ENCODE peak calls at places on chromosomes 3 and 15, in eight cellular contexts. One of them, this sample, is unnamed.

GRCh38 chr15:68348601-68349000 is 71.1 kb downstream of the FEM1B start:
- DNase-seq in heart left ventricle: no peak
- DNase-seq in mammary epithelial cell: no peak
- DNase-seq in left ventricle myocardium inferior: no peak
- DNase-seq in spleen: no peak
- DNase-seq in adrenal gland: no peak
- DNase-seq in SJSA1: no peak
- DNase-seq in WERI-Rb-1: no peak
- DNase-seq in this sample: no peak

GRCh38 chr3:43071313-43071893 is 34.5 kb downstream of the POMGNT2 start:
- DNase-seq in spleen: no peak
- DNase-seq in SJSA1: no peak
- DNase-seq in WERI-Rb-1: peak; percentile 26
- DNase-seq in heart left ventricle: no peak
- DNase-seq in left ventricle myocardium inferior: no peak
- DNase-seq in mammary epithelial cell: no peak
- DNase-seq in adrenal gland: no peak
- DNase-seq in this sample: no peak

GRCh38 chr15:81152799-81153198 is 18.7 kb downstream of the CFAP161 start:
- DNase-seq in mammary epithelial cell: peak; percentile 26
- DNase-seq in spleen: no peak
- DNase-seq in WERI-Rb-1: no peak
- DNase-seq in heart left ventricle: no peak
- DNase-seq in adrenal gland: no peak
- DNase-seq in SJSA1: peak; percentile 2
- DNase-seq in left ventricle myocardium inferior: no peak
- DNase-seq in this sample: no peak

GRCh38 chr15:58517252-58517681 is 85.5 kb downstream of the LIPC start:
- DNase-seq in WERI-Rb-1: no peak
- DNase-seq in adrenal gland: peak; percentile 17
- DNase-seq in mammary epithelial cell: no peak
- DNase-seq in SJSA1: no peak
- DNase-seq in heart left ventricle: no peak
- DNase-seq in left ventricle myocardium inferior: no peak
- DNase-seq in spleen: no peak
- DNase-seq in this sample: peak; percentile 5

GRCh38 chr3:101842245-101842934 is 6.9 kb upstream of the NFKBIZ start:
- DNase-seq in heart left ventricle: no peak
- DNase-seq in SJSA1: peak; percentile 81
- DNase-seq in mammary epithelial cell: no peak
- DNase-seq in WERI-Rb-1: no peak
- DNase-seq in left ventricle myocardium inferior: no peak
- DNase-seq in spleen: no peak
- DNase-seq in adrenal gland: no peak
- DNase-seq in this sample: peak; percentile 33

GRCh38 chr3:73255609-73256029 is 194.2 kb downstream of the EBLN2 start:
- DNase-seq in spleen: no peak
- DNase-seq in left ventricle myocardium inferior: no peak
- DNase-seq in WERI-Rb-1: no peak
- DNase-seq in adrenal gland: peak; percentile 62
- DNase-seq in heart left ventricle: no peak
- DNase-seq in mammary epithelial cell: peak; percentile 94
- DNase-seq in SJSA1: peak; percentile 53
- DNase-seq in this sample: peak; percentile 79

GRCh38 chr3:177195242-177195940 is 1.9 kb downstream of the TBL1XR1 start:
- DNase-seq in WERI-Rb-1: no peak
- DNase-seq in heart left ventricle: peak; percentile 48
- DNase-seq in spleen: no peak
- DNase-seq in adrenal gland: no peak
- DNase-seq in mammary epithelial cell: peak; percentile 68
- DNase-seq in SJSA1: no peak
- DNase-seq in left ventricle myocardium inferior: no peak
- DNase-seq in this sample: peak; percentile 72

GRCh38 chr3:127074900-127075360 is 92.0 kb downstream of the PLXNA1 start:
- DNase-seq in heart left ventricle: no peak
- DNase-seq in SJSA1: no peak
- DNase-seq in adrenal gland: no peak
- DNase-seq in WERI-Rb-1: peak; percentile 54
- DNase-seq in left ventricle myocardium inferior: no peak
- DNase-seq in spleen: peak; percentile 64
- DNase-seq in mammary epithelial cell: peak; percentile 94
- DNase-seq in this sample: no peak

GRCh38 chr3:50375200-50375931 is 16.0 kb upstream of the TMEM115 start:
- DNase-seq in WERI-Rb-1: peak; percentile 39
- DNase-seq in adrenal gland: no peak
- DNase-seq in left ventricle myocardium inferior: no peak
- DNase-seq in mammary epithelial cell: no peak
- DNase-seq in SJSA1: no peak
- DNase-seq in heart left ventricle: no peak
- DNase-seq in spleen: no peak
- DNase-seq in this sample: no peak

GRCh38 chr3:48215876-48216275 is 7.4 kb upstream of the CAMP start:
- DNase-seq in mammary epithelial cell: no peak
- DNase-seq in SJSA1: no peak
- DNase-seq in spleen: no peak
- DNase-seq in WERI-Rb-1: no peak
- DNase-seq in adrenal gland: peak; percentile 72
- DNase-seq in left ventricle myocardium inferior: peak; percentile 53
- DNase-seq in heart left ventricle: peak; percentile 33
- DNase-seq in this sample: no peak

GRCh38 chr3:104437131-104437750 is 929.5 kb upstream of the ALCAM start:
- DNase-seq in spleen: no peak
- DNase-seq in heart left ventricle: no peak
- DNase-seq in WERI-Rb-1: no peak
- DNase-seq in mammary epithelial cell: peak; percentile 75
- DNase-seq in SJSA1: no peak
- DNase-seq in adrenal gland: no peak
- DNase-seq in left ventricle myocardium inferior: no peak
- DNase-seq in this sample: peak; percentile 68

GRCh38 chr3:196432137-196432879 is at the start of gene UBXN7:
- DNase-seq in spleen: peak; percentile 99
- DNase-seq in heart left ventricle: peak; percentile 95
- DNase-seq in left ventricle myocardium inferior: peak; percentile 94
- DNase-seq in SJSA1: peak; percentile 92
- DNase-seq in WERI-Rb-1: peak; percentile 86
- DNase-seq in mammary epithelial cell: peak; percentile 94
- DNase-seq in adrenal gland: peak; percentile 97
- DNase-seq in this sample: peak; percentile 97

GRCh38 chr3:124221286-124221821 is 229.4 kb upstream of the ROPN1 start:
- DNase-seq in heart left ventricle: no peak
- DNase-seq in WERI-Rb-1: no peak
- DNase-seq in SJSA1: no peak
- DNase-seq in mammary epithelial cell: peak; percentile 10
- DNase-seq in left ventricle myocardium inferior: no peak
- DNase-seq in adrenal gland: no peak
- DNase-seq in spleen: no peak
- DNase-seq in this sample: no peak

GRCh38 chr3:71489315-71489761 is 94.2 kb downstream of the FOXP1 start:
- DNase-seq in SJSA1: no peak
- DNase-seq in mammary epithelial cell: no peak
- DNase-seq in left ventricle myocardium inferior: no peak
- DNase-seq in adrenal gland: no peak
- DNase-seq in WERI-Rb-1: no peak
- DNase-seq in heart left ventricle: no peak
- DNase-seq in spleen: no peak
- DNase-seq in this sample: no peak

GRCh38 chr15:83046558-83047127 is 20.4 kb downstream of the BTBD1 start:
- DNase-seq in spleen: no peak
- DNase-seq in left ventricle myocardium inferior: no peak
- DNase-seq in WERI-Rb-1: no peak
- DNase-seq in mammary epithelial cell: peak; percentile 56
- DNase-seq in SJSA1: no peak
- DNase-seq in heart left ventricle: no peak
- DNase-seq in adrenal gland: no peak
- DNase-seq in this sample: peak; percentile 75

GRCh38 chr3:194003128-194004057 is 132.6 kb upstream of the HES1 start:
- DNase-seq in heart left ventricle: peak; percentile 93
- DNase-seq in mammary epithelial cell: peak; percentile 94
- DNase-seq in WERI-Rb-1: peak; percentile 60
- DNase-seq in SJSA1: peak; percentile 88
- DNase-seq in adrenal gland: peak; percentile 95
- DNase-seq in spleen: peak; percentile 92
- DNase-seq in left ventricle myocardium inferior: peak; percentile 92
- DNase-seq in this sample: peak; percentile 86

GRCh38 chr15:85116494-85116893 is 134.8 kb downstream of the PDE8A start:
- DNase-seq in WERI-Rb-1: no peak
- DNase-seq in SJSA1: peak; percentile 14
- DNase-seq in spleen: no peak
- DNase-seq in left ventricle myocardium inferior: no peak
- DNase-seq in adrenal gland: no peak
- DNase-seq in heart left ventricle: no peak
- DNase-seq in mammary epithelial cell: no peak
- DNase-seq in this sample: no peak

GRCh38 chr3:111070772-111071256 is 802 bp upstream of the NECTIN3 start:
- DNase-seq in spleen: no peak
- DNase-seq in heart left ventricle: no peak
- DNase-seq in SJSA1: no peak
- DNase-seq in left ventricle myocardium inferior: no peak
- DNase-seq in WERI-Rb-1: no peak
- DNase-seq in adrenal gland: no peak
- DNase-seq in mammary epithelial cell: no peak
- DNase-seq in this sample: no peak

DNA sequence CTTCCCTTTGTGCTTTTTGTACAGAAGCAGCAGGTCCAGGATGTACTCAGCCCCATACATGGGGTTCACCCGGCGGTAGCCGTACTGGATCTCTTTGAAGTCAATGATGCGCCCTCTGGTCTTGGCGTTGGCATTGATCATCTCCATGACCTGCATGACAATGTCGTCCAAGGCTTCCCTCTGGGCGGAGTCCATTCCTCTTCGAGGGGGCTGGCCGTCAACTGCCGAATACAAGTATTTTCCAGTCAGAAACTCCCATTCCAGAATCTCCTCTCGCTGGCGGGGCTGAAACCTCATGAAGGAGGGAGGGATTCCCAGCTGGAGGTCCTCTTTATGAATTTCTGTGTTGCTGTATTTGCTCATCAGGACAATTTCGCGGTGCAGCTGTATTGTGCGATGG is 73.4 kb downstream of the CHSY1 start:
- DNase-seq in mammary epithelial cell: no peak
- DNase-seq in spleen: no peak
- DNase-seq in WERI-Rb-1: no peak
- DNase-seq in left ventricle myocardium inferior: no peak
- DNase-seq in adrenal gland: no peak
- DNase-seq in SJSA1: no peak
- DNase-seq in heart left ventricle: no peak
- DNase-seq in this sample: no peak
- H3K27ac ChIP-seq in mammary epithelial cell: no peak overlapping the region
- H3K27ac ChIP-seq in spleen: no peak overlapping the region
- H3K27ac ChIP-seq in WERI-Rb-1: no peak overlapping the region
- H3K27ac ChIP-seq in left ventricle myocardium inferior: no peak overlapping the region
- H3K27ac ChIP-seq in adrenal gland: no peak overlapping the region
- H3K27ac ChIP-seq in SJSA1: no peak overlapping the region
- H3K27ac ChIP-seq in heart left ventricle: no peak overlapping the region
- H3K27ac ChIP-seq in this sample: no peak overlapping the region

DNA sequence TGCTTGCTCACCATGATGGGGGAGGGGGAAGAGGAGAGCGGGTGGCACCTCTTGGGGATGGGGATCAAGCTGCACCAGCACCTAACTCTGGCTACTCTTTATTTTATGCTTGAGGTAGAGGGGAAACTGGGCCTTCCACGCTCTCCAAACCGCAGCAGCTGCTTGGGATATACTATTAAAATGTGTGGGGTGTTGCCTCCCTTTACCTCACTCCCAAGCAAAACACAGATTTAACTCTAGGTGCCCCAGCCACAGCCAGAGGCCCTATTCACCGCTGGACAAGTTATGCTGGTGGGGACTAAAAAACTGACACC is 5.1 kb upstream of the FOXB1 start:
- DNase-seq in adrenal gland: no peak
- DNase-seq in heart left ventricle: no peak
- DNase-seq in WERI-Rb-1: no peak
- DNase-seq in left ventricle myocardium inferior: no peak
- DNase-seq in spleen: no peak
- DNase-seq in SJSA1: no peak
- DNase-seq in mammary epithelial cell: no peak
- DNase-seq in this sample: no peak
- H3K27me3 ChIP-seq in adrenal gland: peaks cover 98% of the 10 kb centered on the region
- H3K27me3 ChIP-seq in heart left ventricle: peaks cover 94% of the 10 kb centered on the region
- H3K27me3 ChIP-seq in WERI-Rb-1: peaks cover 98% of the 10 kb centered on the region
- H3K27me3 ChIP-seq in left ventricle myocardium inferior: peaks cover 100% of the 10 kb centered on the region
- H3K27me3 ChIP-seq in spleen: peaks cover 26% of the 10 kb centered on the region
- H3K27me3 ChIP-seq in SJSA1: peaks cover 94% of the 10 kb centered on the region
- H3K27me3 ChIP-seq in mammary epithelial cell: peaks cover 92% of the 10 kb centered on the region
- H3K27me3 ChIP-seq in this sample: peaks cover 100% of the 10 kb centered on the region

DNA sequence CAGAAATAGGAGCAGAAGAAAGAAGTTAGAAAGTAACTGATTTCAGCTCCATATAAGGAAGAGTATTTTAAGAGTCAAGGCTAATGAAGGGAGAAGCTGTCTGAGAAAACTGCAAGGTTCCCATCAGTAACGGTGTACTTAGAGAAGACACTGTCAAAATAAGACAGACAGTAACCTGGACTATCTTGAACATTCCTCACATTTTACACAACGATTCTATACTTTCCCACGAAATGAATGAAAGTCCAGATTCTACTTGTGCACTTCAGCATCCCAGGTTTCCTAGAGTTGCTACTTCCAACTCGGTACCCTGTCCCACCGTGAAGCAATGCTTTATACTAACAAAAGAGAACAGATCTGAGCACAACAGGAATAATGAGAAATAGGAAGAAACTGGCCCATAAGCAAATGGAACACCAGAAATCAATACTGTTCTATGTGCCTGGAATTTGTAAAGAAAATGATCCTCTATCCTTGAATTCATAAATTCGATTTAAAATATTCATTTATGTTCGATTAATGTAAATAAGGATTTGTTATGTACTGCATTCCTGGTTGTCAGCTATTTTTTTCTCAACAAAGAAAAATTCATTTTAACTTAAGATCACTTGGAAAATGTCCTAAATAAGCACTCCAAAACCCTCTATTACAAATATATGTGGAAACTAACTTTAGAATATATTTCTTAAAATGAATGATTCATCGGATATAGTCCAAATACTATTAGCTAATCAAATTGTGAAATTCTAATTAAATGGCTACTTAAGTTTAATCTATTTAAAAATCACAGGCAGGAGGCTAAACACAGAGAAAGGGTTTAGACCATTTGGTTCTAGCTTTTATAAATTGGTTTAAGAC is 1.5 kb downstream of the C3orf70 start:
- DNase-seq in mammary epithelial cell: no peak
- DNase-seq in WERI-Rb-1: no peak
- DNase-seq in heart left ventricle: no peak
- DNase-seq in adrenal gland: no peak
- DNase-seq in spleen: no peak
- DNase-seq in SJSA1: no peak
- DNase-seq in left ventricle myocardium inferior: no peak
- DNase-seq in this sample: no peak
- H3K4me3 ChIP-seq in mammary epithelial cell: no peak overlapping the region
- H3K4me3 ChIP-seq in WERI-Rb-1: peak overlapping the region; percentile 85
- H3K4me3 ChIP-seq in heart left ventricle: peak overlapping the region; percentile 75
- H3K4me3 ChIP-seq in adrenal gland: no peak overlapping the region
- H3K4me3 ChIP-seq in spleen: peak overlapping the region; percentile 79
- H3K4me3 ChIP-seq in SJSA1: no peak overlapping the region
- H3K4me3 ChIP-seq in left ventricle myocardium inferior: peak overlapping the region; percentile 74
- H3K4me3 ChIP-seq in this sample: no peak overlapping the region

DNA sequence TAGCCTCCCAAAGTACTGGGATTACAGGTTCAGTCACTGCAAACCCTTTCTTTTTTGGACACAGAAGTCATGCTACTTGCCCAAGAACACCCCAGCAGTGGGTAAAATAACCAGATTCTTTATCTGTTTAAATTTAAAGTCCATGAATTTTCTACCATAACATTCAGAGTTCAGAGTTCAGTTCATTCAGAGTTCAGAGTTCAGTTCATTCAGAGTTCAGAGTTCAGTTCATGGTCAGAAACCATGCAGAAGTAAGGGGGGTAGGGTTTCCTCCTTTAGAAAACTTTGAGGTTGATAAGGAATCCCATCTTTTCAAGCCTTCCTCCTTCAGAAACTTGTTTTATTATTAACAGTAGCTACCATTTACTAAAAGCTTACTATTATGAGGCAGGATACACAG is 43.2 kb downstream of the RAF1 start:
- DNase-seq in WERI-Rb-1: no peak
- DNase-seq in spleen: no peak
- DNase-seq in mammary epithelial cell: no peak
- DNase-seq in heart left ventricle: no peak
- DNase-seq in left ventricle myocardium inferior: no peak
- DNase-seq in adrenal gland: no peak
- DNase-seq in SJSA1: no peak
- DNase-seq in this sample: no peak
- H3K27ac ChIP-seq in WERI-Rb-1: no peak overlapping the region
- H3K27ac ChIP-seq in spleen: no peak overlapping the region
- H3K27ac ChIP-seq in mammary epithelial cell: no peak overlapping the region
- H3K27ac ChIP-seq in heart left ventricle: no peak overlapping the region
- H3K27ac ChIP-seq in left ventricle myocardium inferior: no peak overlapping the region
- H3K27ac ChIP-seq in adrenal gland: no peak overlapping the region
- H3K27ac ChIP-seq in SJSA1: no peak overlapping the region
- H3K27ac ChIP-seq in this sample: no peak overlapping the region